ENCODE peak calls at places on chromosomes 2 and 18, in eight cellular contexts. X is mesendoderm, Q is tibial nerve, B is right atrium auricular region, Y is cardiac muscle cell, F is RWPE2, U is ovary, C is psoas muscle. W is an unnamed sample.

GRCh38 chr2:182666674-182667320 is 49.3 kb upstream of the DNAJC10 start:
- DNase-seq in X (peak; percentile 42), Q (no peak), B (no peak), Y (peak; percentile 43), F (no peak), U (no peak), C (no peak), W (no peak)

GRCh38 chr2:168136392-168136977 is 110.9 kb downstream of the STK39 start:
- DNase-seq in X (peak; percentile 57), Q (no peak), B (no peak), Y (peak; percentile 63), F (no peak), U (no peak), C (no peak), W (no peak)

GRCh38 chr2:144449028-144449406 is 70.9 kb downstream of the ZEB2 start:
- DNase-seq in X (peak; percentile 81), Q (no peak), B (no peak), Y (no peak), F (no peak), U (no peak), C (no peak), W (no peak)

GRCh38 chr2:145975406-145975805 is 1455.5 kb upstream of the ZEB2 start:
- DNase-seq in X (no peak), Q (no peak), B (no peak), Y (no peak), F (no peak), U (no peak), C (no peak), W (no peak)

GRCh38 chr2:156537147-156537546 is 101.0 kb downstream of the GPD2 start:
- DNase-seq in X (peak; percentile 22), Q (no peak), B (no peak), Y (peak; percentile 8), F (no peak), U (no peak), C (no peak), W (no peak)

GRCh38 chr2:187266147-187266546 is 181.9 kb downstream of the CALCRL start:
- DNase-seq in X (no peak), Q (no peak), B (no peak), Y (peak; percentile 15), F (no peak), U (no peak), C (no peak), W (no peak)

GRCh38 chr2:237418300-237418699 is 4.3 kb upstream of the COL6A3 start:
- DNase-seq in X (no peak), Q (no peak), B (peak; percentile 44), Y (peak; percentile 76), F (no peak), U (no peak), C (no peak), W (no peak)

GRCh38 chr2:105111365-105112150 is 73.7 kb downstream of the MRPS9 start:
- DNase-seq in X (no peak), Q (no peak), B (no peak), Y (no peak), F (no peak), U (no peak), C (no peak), W (no peak)

GRCh38 chr2:164710252-164710633 is 89.0 kb upstream of the GRB14 start:
- DNase-seq in X (no peak), Q (no peak), B (no peak), Y (peak; percentile 56), F (no peak), U (no peak), C (no peak), W (no peak)

GRCh38 chr2:226023383-226023782 is 623.9 kb downstream of the NYAP2 start:
- DNase-seq in X (peak; percentile 84), Q (no peak), B (no peak), Y (no peak), F (no peak), U (no peak), C (no peak), W (no peak)

GRCh38 chr2:135948642-135949355 is 36.6 kb downstream of the DARS1 start:
- DNase-seq in X (peak; percentile 37), Q (no peak), B (no peak), Y (peak; percentile 37), F (no peak), U (no peak), C (no peak), W (peak; percentile 11)

GRCh38 chr2:25854613-25855012 is 23.7 kb downstream of the ASXL2 start:
- DNase-seq in X (no peak), Q (no peak), B (no peak), Y (no peak), F (no peak), U (no peak), C (no peak), W (no peak)

GRCh38 chr2:8314063-8314462 is 367.8 kb upstream of the ID2 start:
- DNase-seq in X (no peak), Q (no peak), B (no peak), Y (no peak), F (no peak), U (no peak), C (no peak), W (no peak)

GRCh38 chr2:202148515-202149154 is 75.6 kb downstream of the KIAA2012 start:
- DNase-seq in X (no peak), Q (no peak), B (no peak), Y (no peak), F (no peak), U (peak; percentile 29), C (no peak), W (no peak)

GRCh38 chr2:42028571-42029148 is 19.2 kb upstream of the PKDCC start:
- DNase-seq in X (peak; percentile 32), Q (no peak), B (no peak), Y (peak; percentile 55), F (no peak), U (no peak), C (peak; percentile 35), W (no peak)

GRCh38 chr2:47230418-47230817 is 75.3 kb upstream of the STPG4 start:
- DNase-seq in X (no peak), Q (peak; percentile 57), B (peak; percentile 88), Y (peak; percentile 89), F (no peak), U (peak; percentile 63), C (peak; percentile 69), W (no peak)

DNA sequence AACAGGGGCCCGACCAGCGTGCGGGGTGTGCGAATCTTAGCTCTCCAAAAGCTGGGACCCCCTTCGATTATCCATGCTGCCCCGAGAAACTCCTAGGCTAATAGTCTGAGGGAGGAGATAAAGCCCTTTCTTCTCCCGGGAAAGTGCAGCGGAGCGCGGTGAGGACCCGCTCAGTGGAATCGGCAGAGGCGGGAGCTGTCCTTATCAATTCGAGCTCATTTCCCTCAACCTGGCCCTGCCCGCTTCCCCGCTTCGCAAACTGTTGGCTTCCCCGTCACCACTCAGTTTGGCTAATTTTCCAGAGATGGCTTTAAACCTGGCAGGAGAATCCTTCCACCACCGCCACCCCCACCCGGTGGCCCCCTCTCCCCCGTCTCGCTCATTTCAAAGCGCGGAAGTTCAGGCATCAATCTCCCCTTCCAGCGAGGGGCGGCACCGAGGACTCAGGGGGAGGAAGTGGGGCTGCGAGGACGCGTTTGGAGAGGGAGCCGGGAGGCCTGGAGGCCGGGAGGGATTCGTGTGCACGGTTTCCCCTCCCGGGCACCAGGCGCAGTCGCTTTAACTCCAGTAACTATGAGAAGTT is 1.6 kb downstream of the KLHL14 start:
- DNase-seq in X (peak; percentile 67), Q (no peak), B (no peak), Y (no peak), F (no peak), U (no peak), C (no peak), W (no peak)
- H3K4me3 ChIP-seq in X (peak overlapping the region; percentile 33), Q (peak overlapping the region; percentile 39), B (peak overlapping the region; percentile 19), Y (peak overlapping the region; percentile 85), F (no peak overlapping the region), U (peak overlapping the region; percentile 22), C (peak overlapping the region; percentile 60), W (peak overlapping the region; percentile 35)

GRCh38 chr2:150531626-150532419 is 44.4 kb upstream of the RND3 start:
- DNase-seq in X (no peak), Q (no peak), B (no peak), Y (no peak), F (no peak), U (no peak), C (no peak), W (no peak)
- H3K27ac ChIP-seq in X (no peak overlapping the region), Q (no peak overlapping the region), B (no peak overlapping the region), Y (no peak overlapping the region), F (peak overlapping the region; percentile 94), U (no peak overlapping the region), C (no peak overlapping the region), W (no peak overlapping the region)

GRCh38 chr18:75218524-75218923 is 7.9 kb downstream of the TSHZ1 start:
- DNase-seq in X (no peak), Q (no peak), B (no peak), Y (no peak), F (no peak), U (no peak), C (no peak), W (no peak)

GRCh38 chr18:75221397-75221796 is 10.8 kb downstream of the TSHZ1 start:
- DNase-seq in X (no peak), Q (no peak), B (no peak), Y (no peak), F (no peak), U (no peak), C (no peak), W (no peak)

GRCh38 chr18:75219684-75220083 is 9.1 kb downstream of the TSHZ1 start:
- DNase-seq in X (no peak), Q (no peak), B (no peak), Y (no peak), F (no peak), U (no peak), C (no peak), W (no peak)

GRCh38 chr18:75221902-75222301 is 11.3 kb downstream of the TSHZ1 start:
- DNase-seq in X (no peak), Q (no peak), B (no peak), Y (no peak), F (no peak), U (no peak), C (no peak), W (no peak)

GRCh38 chr18:75220786-75221355 is 10.3 kb downstream of the TSHZ1 start:
- DNase-seq in X (no peak), Q (no peak), B (no peak), Y (no peak), F (no peak), U (no peak), C (no peak), W (no peak)
- H3K4me3 ChIP-seq in X (no peak overlapping the region), Q (no peak overlapping the region), B (no peak overlapping the region), Y (no peak overlapping the region), F (no peak overlapping the region), U (no peak overlapping the region), C (no peak overlapping the region), W (no peak overlapping the region)

GRCh38 chr18:40356153-40356552 is 1598.9 kb upstream of the PIK3C3 start:
- DNase-seq in X (no peak), Q (no peak), B (no peak), Y (no peak), F (no peak), U (no peak), C (no peak), W (no peak)

GRCh38 chr18:40355701-40356100 is 1599.3 kb upstream of the PIK3C3 start:
- DNase-seq in X (no peak), Q (no peak), B (no peak), Y (peak; percentile 21), F (no peak), U (no peak), C (no peak), W (no peak)

DNA sequence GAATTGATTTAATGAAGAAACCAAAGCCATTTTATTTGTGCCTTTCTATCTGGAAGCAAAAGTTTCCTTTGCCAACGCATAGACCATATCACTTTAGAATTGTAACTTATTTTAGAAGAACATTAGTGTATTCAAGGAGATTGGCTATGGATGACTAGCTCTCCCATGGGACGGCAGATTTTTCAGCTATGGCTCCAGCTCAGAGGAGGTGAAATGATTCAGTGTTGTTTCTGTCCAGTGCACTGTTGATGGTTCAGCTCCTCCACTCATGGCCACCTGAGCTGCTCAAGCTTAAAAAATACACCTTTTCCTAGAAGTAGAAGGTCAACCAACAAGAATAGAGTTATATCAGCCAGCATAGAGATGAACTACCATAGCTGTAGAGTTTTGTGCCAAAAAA is 1597.5 kb upstream of the PIK3C3 start:
- DNase-seq in X (no peak), Q (no peak), B (no peak), Y (no peak), F (no peak), U (no peak), C (no peak), W (no peak)
- H3K27ac ChIP-seq in X (no peak overlapping the region), Q (no peak overlapping the region), B (no peak overlapping the region), Y (no peak overlapping the region), F (no peak overlapping the region), U (no peak overlapping the region), C (no peak overlapping the region), W (no peak overlapping the region)

W was measured in effector memory CD4-positive, alpha-beta T cell.